ENCODE peak calls at places on chromosome 22, in six cellular contexts. One of them, this sample, is unnamed. For H3K4me1 and H3K36me3, the result is how much of the 10 kb centered on the place peaks cover.

GRCh38 chr22:21945453-21946261 is 7.0 kb downstream of the PPM1F start:
- DNase-seq in SK-N-SH: no peak
- DNase-seq in tibial artery: peak
- DNase-seq in right atrium auricular region: no peak
- DNase-seq in left lung: no peak
- DNase-seq in adipocyte: no peak
- DNase-seq in this sample: no peak

GRCh38 chr22:27801197-27801615 is 350 bp downstream of the MN1 start:
- DNase-seq in left lung: no peak
- DNase-seq in tibial artery: no peak
- DNase-seq in right atrium auricular region: no peak
- DNase-seq in adipocyte: peak
- DNase-seq in SK-N-SH: peak
- DNase-seq in this sample: no peak

GRCh38 chr22:46669201-46669600 is 49.0 kb downstream of the GRAMD4 start:
- DNase-seq in right atrium auricular region: no peak
- DNase-seq in adipocyte: no peak
- DNase-seq in tibial artery: no peak
- DNase-seq in left lung: no peak
- DNase-seq in SK-N-SH: no peak
- DNase-seq in this sample: no peak

GRCh38 chr22:24107668-24108067 is 73.6 kb upstream of the SUSD2 start:
- DNase-seq in adipocyte: no peak
- DNase-seq in left lung: peak
- DNase-seq in SK-N-SH: no peak
- DNase-seq in tibial artery: peak
- DNase-seq in right atrium auricular region: peak
- DNase-seq in this sample: peak

GRCh38 chr22:34973926-34974325 is 92.0 kb upstream of the ISX start:
- DNase-seq in right atrium auricular region: no peak
- DNase-seq in tibial artery: no peak
- DNase-seq in left lung: no peak
- DNase-seq in SK-N-SH: no peak
- DNase-seq in adipocyte: peak
- DNase-seq in this sample: no peak

GRCh38 chr22:28148816-28149465 is 229.9 kb upstream of the PITPNB start:
- DNase-seq in left lung: no peak
- DNase-seq in SK-N-SH: no peak
- DNase-seq in right atrium auricular region: no peak
- DNase-seq in adipocyte: no peak
- DNase-seq in tibial artery: no peak
- DNase-seq in this sample: no peak

GRCh38 chr22:46547179-46547882 is 9.9 kb upstream of the CELSR1 start:
- DNase-seq in left lung: peak
- DNase-seq in tibial artery: peak
- DNase-seq in adipocyte: peak
- DNase-seq in SK-N-SH: no peak
- DNase-seq in right atrium auricular region: peak
- DNase-seq in this sample: no peak

GRCh38 chr22:36257948-36258674 is 5.2 kb downstream of the APOL1 start:
- DNase-seq in SK-N-SH: no peak
- DNase-seq in left lung: no peak
- DNase-seq in tibial artery: no peak
- DNase-seq in right atrium auricular region: no peak
- DNase-seq in adipocyte: no peak
- DNase-seq in this sample: no peak

GRCh38 chr22:27627901-27628300 is 173.7 kb downstream of the MN1 start:
- DNase-seq in right atrium auricular region: no peak
- DNase-seq in SK-N-SH: no peak
- DNase-seq in tibial artery: no peak
- DNase-seq in adipocyte: no peak
- DNase-seq in left lung: no peak
- DNase-seq in this sample: no peak

GRCh38 chr22:21100149-21101032 is 54.6 kb downstream of the LRRC74B start:
- DNase-seq in left lung: no peak
- DNase-seq in tibial artery: no peak
- DNase-seq in right atrium auricular region: no peak
- DNase-seq in SK-N-SH: no peak
- DNase-seq in adipocyte: no peak
- DNase-seq in this sample: no peak

GRCh38 chr22:19880786-19881569 is 26.3 kb upstream of the GNB1L start:
- DNase-seq in tibial artery: peak
- DNase-seq in adipocyte: peak
- DNase-seq in SK-N-SH: peak
- DNase-seq in right atrium auricular region: peak
- DNase-seq in left lung: peak
- DNase-seq in this sample: no peak

GRCh38 chr22:46788426-46789168 is 26.1 kb downstream of the TBC1D22A start:
- DNase-seq in left lung: no peak
- DNase-seq in SK-N-SH: no peak
- DNase-seq in right atrium auricular region: no peak
- DNase-seq in tibial artery: peak
- DNase-seq in adipocyte: no peak
- DNase-seq in this sample: no peak

GRCh38 chr22:35051791-35052190 is 14.2 kb upstream of the ISX start:
- DNase-seq in right atrium auricular region: no peak
- DNase-seq in adipocyte: no peak
- DNase-seq in tibial artery: no peak
- DNase-seq in SK-N-SH: no peak
- DNase-seq in left lung: no peak
- DNase-seq in this sample: no peak

GRCh38 chr22:22349455-22349836 is 104.9 kb downstream of the VPREB1 start:
- DNase-seq in adipocyte: no peak
- DNase-seq in right atrium auricular region: no peak
- DNase-seq in tibial artery: no peak
- DNase-seq in SK-N-SH: no peak
- DNase-seq in left lung: no peak
- DNase-seq in this sample: no peak

GRCh38 chr22:20862540-20862939 is 3.7 kb downstream of the SNAP29 start:
- DNase-seq in SK-N-SH: no peak
- DNase-seq in adipocyte: no peak
- DNase-seq in right atrium auricular region: no peak
- DNase-seq in tibial artery: no peak
- DNase-seq in left lung: no peak
- DNase-seq in this sample: no peak

GRCh38 chr22:22546490-22546889 is 12.6 kb downstream of the PRAME start:
- DNase-seq in left lung: no peak
- DNase-seq in right atrium auricular region: no peak
- DNase-seq in tibial artery: no peak
- DNase-seq in SK-N-SH: no peak
- DNase-seq in adipocyte: no peak
- DNase-seq in this sample: no peak

DNA sequence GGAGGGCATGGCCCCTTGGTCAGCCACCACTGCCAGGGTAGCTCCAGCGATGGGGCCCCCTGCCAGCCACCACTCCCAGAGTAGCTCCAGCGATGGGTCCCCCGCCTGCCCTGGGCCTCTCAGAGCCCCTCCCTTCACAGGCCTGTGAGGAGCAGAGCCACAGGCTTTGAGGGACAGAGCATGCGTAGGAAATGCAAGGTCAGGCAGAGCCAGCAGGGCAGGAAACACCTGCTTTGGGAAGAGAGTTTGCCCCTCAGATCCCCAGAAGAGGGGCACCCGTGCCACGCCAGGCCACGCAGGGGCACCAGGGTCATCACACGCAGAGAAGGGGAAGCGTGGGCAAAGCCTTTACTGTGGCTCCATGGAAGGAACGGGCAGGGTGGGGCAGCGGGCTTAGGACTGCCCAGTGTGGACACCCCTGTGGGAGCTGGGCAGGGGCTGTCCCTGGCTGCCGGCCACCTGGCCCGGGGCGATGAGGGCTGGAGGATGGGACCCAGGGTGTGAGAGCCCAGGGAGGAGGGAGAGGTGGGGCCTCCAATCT is 477.8 kb downstream of the BRD1 start:
- DNase-seq in right atrium auricular region: no peak
- DNase-seq in adipocyte: no peak
- DNase-seq in SK-N-SH: no peak
- DNase-seq in tibial artery: peak
- DNase-seq in left lung: peak
- DNase-seq in this sample: no peak
- H3K4me1 ChIP-seq in right atrium auricular region: under half
- H3K4me1 ChIP-seq in adipocyte: under half
- H3K4me1 ChIP-seq in SK-N-SH: under half
- H3K4me1 ChIP-seq in tibial artery: under half
- H3K4me1 ChIP-seq in left lung: under half
- H3K4me1 ChIP-seq in this sample: under half

GRCh38 chr22:31715157-31715778 is 34.7 kb downstream of the PRR14L start:
- DNase-seq in adipocyte: no peak
- DNase-seq in right atrium auricular region: no peak
- DNase-seq in SK-N-SH: peak
- DNase-seq in tibial artery: no peak
- DNase-seq in left lung: no peak
- DNase-seq in this sample: no peak
- H3K36me3 ChIP-seq in adipocyte: half or more
- H3K36me3 ChIP-seq in right atrium auricular region: half or more
- H3K36me3 ChIP-seq in SK-N-SH: half or more
- H3K36me3 ChIP-seq in tibial artery: half or more
- H3K36me3 ChIP-seq in left lung: half or more
- H3K36me3 ChIP-seq in this sample: under half

GRCh38 chr22:42301072-42301741 is 30.8 kb upstream of the TCF20 start:
- DNase-seq in right atrium auricular region: no peak
- DNase-seq in left lung: no peak
- DNase-seq in SK-N-SH: no peak
- DNase-seq in adipocyte: no peak
- DNase-seq in tibial artery: no peak
- DNase-seq in this sample: no peak
- H3K4me1 ChIP-seq in right atrium auricular region: under half
- H3K4me1 ChIP-seq in left lung: under half
- H3K4me1 ChIP-seq in SK-N-SH: under half
- H3K4me1 ChIP-seq in adipocyte: under half
- H3K4me1 ChIP-seq in tibial artery: under half
- H3K4me1 ChIP-seq in this sample: under half

GRCh38 chr22:17878186-17878694 is 104.0 kb upstream of the BID start:
- DNase-seq in adipocyte: no peak
- DNase-seq in tibial artery: no peak
- DNase-seq in right atrium auricular region: no peak
- DNase-seq in left lung: peak
- DNase-seq in SK-N-SH: peak
- DNase-seq in this sample: no peak
- H3K36me3 ChIP-seq in adipocyte: under half
- H3K36me3 ChIP-seq in tibial artery: half or more
- H3K36me3 ChIP-seq in right atrium auricular region: half or more
- H3K36me3 ChIP-seq in left lung: under half
- H3K36me3 ChIP-seq in SK-N-SH: under half
- H3K36me3 ChIP-seq in this sample: under half

DNA sequence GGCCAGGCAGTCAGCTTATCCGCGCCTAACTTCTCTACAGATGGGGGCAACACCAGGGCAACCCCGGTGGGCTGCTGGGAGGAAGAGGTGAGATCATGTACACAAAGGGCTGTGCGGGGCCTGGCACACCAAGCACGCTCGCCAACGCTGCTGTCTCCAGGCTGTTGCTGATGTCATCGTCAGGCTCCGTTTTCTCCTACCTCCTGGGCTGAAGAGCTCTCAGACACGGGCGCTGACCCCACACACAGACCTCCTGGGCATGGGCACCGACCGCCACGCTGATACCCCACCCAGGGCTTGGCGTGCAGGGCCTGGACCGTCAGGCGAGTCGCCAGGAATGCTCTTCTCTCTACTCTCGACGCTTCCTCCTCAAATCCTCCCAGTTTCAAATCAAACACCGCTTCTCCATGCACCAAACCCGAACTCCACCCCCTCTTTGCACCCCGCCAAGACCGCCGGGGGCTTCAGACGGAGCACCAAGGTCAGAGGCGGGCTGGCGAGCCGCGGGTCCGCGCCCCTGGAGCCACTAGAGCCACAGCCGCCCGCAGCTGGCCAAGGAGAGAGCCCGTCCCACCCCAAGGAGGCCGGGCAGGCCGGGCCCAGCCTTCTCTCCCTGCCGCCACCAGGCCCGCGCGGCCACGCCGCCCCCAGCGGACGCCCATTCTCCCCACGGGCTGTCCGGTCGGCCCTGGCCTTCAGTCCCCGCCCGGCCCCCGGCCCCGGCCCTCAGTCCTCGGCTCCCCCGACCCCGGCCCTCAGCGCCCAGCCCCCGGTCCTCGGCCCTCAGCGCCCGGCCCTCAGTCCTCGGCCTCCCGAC is 772 bp downstream of the SBF1 start:
- DNase-seq in left lung: peak
- DNase-seq in adipocyte: peak
- DNase-seq in right atrium auricular region: no peak
- DNase-seq in tibial artery: no peak
- DNase-seq in SK-N-SH: peak
- DNase-seq in this sample: no peak
- H3K4me1 ChIP-seq in left lung: under half
- H3K4me1 ChIP-seq in adipocyte: under half
- H3K4me1 ChIP-seq in right atrium auricular region: under half
- H3K4me1 ChIP-seq in tibial artery: under half
- H3K4me1 ChIP-seq in SK-N-SH: under half
- H3K4me1 ChIP-seq in this sample: half or more

GRCh38 chr22:39518124-39518786 is 2.1 kb upstream of the ATF4 start:
- DNase-seq in right atrium auricular region: no peak
- DNase-seq in adipocyte: peak
- DNase-seq in SK-N-SH: no peak
- DNase-seq in tibial artery: no peak
- DNase-seq in left lung: peak
- DNase-seq in this sample: no peak
- H3K36me3 ChIP-seq in right atrium auricular region: half or more
- H3K36me3 ChIP-seq in adipocyte: half or more
- H3K36me3 ChIP-seq in SK-N-SH: under half
- H3K36me3 ChIP-seq in tibial artery: under half
- H3K36me3 ChIP-seq in left lung: half or more
- H3K36me3 ChIP-seq in this sample: under half

GRCh38 chr22:30294830-30295229 is 5.5 kb upstream of the CASTOR1 start:
- DNase-seq in tibial artery: no peak
- DNase-seq in adipocyte: no peak
- DNase-seq in left lung: no peak
- DNase-seq in SK-N-SH: no peak
- DNase-seq in right atrium auricular region: no peak
- DNase-seq in this sample: no peak
- H3K4me1 ChIP-seq in tibial artery: under half
- H3K4me1 ChIP-seq in adipocyte: under half
- H3K4me1 ChIP-seq in left lung: under half
- H3K4me1 ChIP-seq in SK-N-SH: under half
- H3K4me1 ChIP-seq in right atrium auricular region: under half
- H3K4me1 ChIP-seq in this sample: under half